ENCODE peak calls at places on chromosome 11, in six cellular contexts. V is H9, D is H1, R is mesenchymal stem cell, W is trophoblast cell, I is IMR-90. S is an unnamed sample.

GRCh38 chr11:57458060-57458409 is 2.3 kb upstream of the RTN4RL2 start:
- DNase-seq in R (no peak), D (no peak), V (peak), W (peak), I (no peak), S (peak)

GRCh38 chr11:93017821-93018690 is 48.6 kb downstream of the MTNR1B start:
- DNase-seq in W (peak), V (no peak), D (no peak), R (no peak), I (no peak), S (peak)

GRCh38 chr11:121352301-121352891 is 59.8 kb downstream of the SC5D start:
- DNase-seq in D (no peak), R (no peak), V (no peak), I (no peak), W (no peak), S (no peak)

GRCh38 chr11:116504541-116505149 is 268.1 kb downstream of the BUD13 start:
- DNase-seq in W (no peak), D (no peak), V (no peak), R (no peak), I (no peak), S (no peak)

GRCh38 chr11:130431337-130431773 is 2.9 kb upstream of the ADAMTS8 start:
- DNase-seq in R (peak), D (peak), I (peak), V (peak), W (peak), S (peak)

GRCh38 chr11:33545941-33546340 is 154.7 kb downstream of the C11orf91 start:
- DNase-seq in I (peak), V (no peak), D (no peak), W (no peak), R (no peak), S (no peak)

GRCh38 chr11:64620286-64620962 is 29.4 kb downstream of the SLC22A12 start:
- DNase-seq in R (peak), D (no peak), V (no peak), I (no peak), W (no peak), S (no peak)

GRCh38 chr11:111644922-111645321 is 42.7 kb downstream of the SIK2 start:
- DNase-seq in D (no peak), R (no peak), V (no peak), I (no peak), W (no peak), S (no peak)

GRCh38 chr11:116740741-116741140 is 32.0 kb downstream of the BUD13 start:
- DNase-seq in D (no peak), R (no peak), V (no peak), W (no peak), I (no peak), S (no peak)

GRCh38 chr11:10091314-10092045 is 202.5 kb downstream of the SBF2 start:
- DNase-seq in W (peak), R (no peak), I (peak), V (no peak), D (no peak), S (no peak)

GRCh38 chr11:45354976-45355705 is 69.0 kb upstream of the SYT13 start:
- DNase-seq in V (peak), I (peak), D (no peak), R (peak), W (peak), S (peak)

GRCh38 chr11:121494355-121495099 is 41.8 kb upstream of the SORL1-AS1 start:
- DNase-seq in D (no peak), V (no peak), I (no peak), W (no peak), R (no peak), S (peak)

GRCh38 chr11:36534276-36534675 is 24.2 kb upstream of the TRAF6 start:
- DNase-seq in W (no peak), I (no peak), V (no peak), R (no peak), D (no peak), S (no peak)

GRCh38 chr11:44788536-44789227 is 61.9 kb downstream of the TSPAN18 start:
- DNase-seq in D (no peak), V (no peak), R (peak), I (peak), W (no peak), S (no peak)

GRCh38 chr11:17603056-17603825 is 56.2 kb downstream of the OTOG start:
- DNase-seq in R (no peak), W (no peak), I (no peak), D (no peak), V (no peak), S (no peak)

GRCh38 chr11:93248602-93249001 is 50.8 kb upstream of the SLC36A4 start:
- DNase-seq in I (peak), W (peak), R (peak), D (no peak), V (no peak), S (no peak)

GRCh38 chr11:35330924-35331323 is 88.4 kb downstream of the SLC1A2 start:
- DNase-seq in R (no peak), D (no peak), W (no peak), V (no peak), I (no peak), S (peak)

GRCh38 chr11:17601206-17602075 is 54.4 kb downstream of the OTOG start:
- DNase-seq in V (no peak), W (no peak), D (no peak), I (no peak), R (no peak), S (peak)

GRCh38 chr11:48077251-48077650 is 96.9 kb downstream of the PTPRJ start:
- DNase-seq in I (peak), D (no peak), R (no peak), V (no peak), W (no peak), S (no peak)

GRCh38 chr11:36791957-36792356 is 193.9 kb upstream of the RAG2 start:
- DNase-seq in R (no peak), V (no peak), I (no peak), D (no peak), W (no peak), S (no peak)

GRCh38 chr11:127627629-127628462 is 627.3 kb upstream of the KIRREL3 start:
- DNase-seq in I (peak), D (no peak), V (no peak), W (no peak), R (no peak), S (peak)

GRCh38 chr11:61090092-61090491 is 12.2 kb upstream of the CD5 start:
- DNase-seq in D (no peak), I (no peak), V (no peak), W (no peak), R (no peak), S (no peak)

GRCh38 chr11:57325735-57326048 is 940 bp upstream of the TNKS1BP1 start:
- DNase-seq in R (no peak), W (peak), D (no peak), I (no peak), V (no peak), S (no peak)

GRCh38 chr11:82906931-82907330 is 5.4 kb downstream of the DDIAS start:
- DNase-seq in V (no peak), D (no peak), W (no peak), R (no peak), I (no peak), S (no peak)

GRCh38 chr11:64608636-64609035 is 17.6 kb downstream of the SLC22A12 start:
- DNase-seq in W (no peak), V (no peak), R (no peak), I (no peak), D (no peak), S (peak)

GRCh38 chr11:44094260-44094868 is 1.1 kb upstream of the EXT2 start:
- DNase-seq in D (no peak), V (peak), W (peak), I (peak), R (peak), S (peak)

GRCh38 chr11:117691206-117691490 is 105.9 kb downstream of the DSCAML1 start:
- DNase-seq in D (no peak), R (no peak), I (no peak), W (no peak), V (no peak), S (no peak)

GRCh38 chr11:35488117-35488516 is 37.3 kb downstream of the PAMR1 start:
- DNase-seq in W (no peak), I (peak), D (no peak), V (no peak), R (peak), S (no peak)

GRCh38 chr11:126607374-126607773 is 251.9 kb downstream of the ST3GAL4 start:
- DNase-seq in I (peak), V (peak), W (peak), D (peak), R (peak), S (peak)

GRCh38 chr11:124481365-124482323 is 36.1 kb upstream of the OR8B8 start:
- DNase-seq in D (no peak), R (peak), V (peak), W (peak), I (peak), S (peak)

GRCh38 chr11:121512468-121513465 is 60.0 kb upstream of the SORL1-AS1 start:
- DNase-seq in I (no peak), R (no peak), W (no peak), D (no peak), V (no peak), S (no peak)

GRCh38 chr11:43681543-43681942 is 1.0 kb downstream of the HSD17B12 start:
- DNase-seq in I (peak), V (no peak), R (peak), W (peak), D (no peak), S (peak)

GRCh38 chr11:82811369-82811768 is 77.7 kb upstream of the FAM181B start:
- DNase-seq in D (no peak), I (no peak), V (no peak), W (peak), R (no peak), S (peak)

GRCh38 chr11:116842117-116842516 is 4.7 kb upstream of the APOA1 start:
- DNase-seq in I (no peak), D (no peak), W (no peak), R (no peak), V (no peak), S (no peak)

GRCh38 chr11:61295596-61295926 is 445 bp upstream of the VWCE start:
- DNase-seq in I (no peak), R (no peak), D (no peak), W (no peak), V (no peak), S (no peak)

GRCh38 chr11:7473702-7474101 is 11.6 kb upstream of the OLFML1 start:
- DNase-seq in W (no peak), R (no peak), I (no peak), D (no peak), V (no peak), S (no peak)

GRCh38 chr11:21909145-21909544 is 283.7 kb upstream of the ANO5 start:
- DNase-seq in V (no peak), W (peak), I (no peak), R (no peak), D (no peak), S (no peak)

DNA sequence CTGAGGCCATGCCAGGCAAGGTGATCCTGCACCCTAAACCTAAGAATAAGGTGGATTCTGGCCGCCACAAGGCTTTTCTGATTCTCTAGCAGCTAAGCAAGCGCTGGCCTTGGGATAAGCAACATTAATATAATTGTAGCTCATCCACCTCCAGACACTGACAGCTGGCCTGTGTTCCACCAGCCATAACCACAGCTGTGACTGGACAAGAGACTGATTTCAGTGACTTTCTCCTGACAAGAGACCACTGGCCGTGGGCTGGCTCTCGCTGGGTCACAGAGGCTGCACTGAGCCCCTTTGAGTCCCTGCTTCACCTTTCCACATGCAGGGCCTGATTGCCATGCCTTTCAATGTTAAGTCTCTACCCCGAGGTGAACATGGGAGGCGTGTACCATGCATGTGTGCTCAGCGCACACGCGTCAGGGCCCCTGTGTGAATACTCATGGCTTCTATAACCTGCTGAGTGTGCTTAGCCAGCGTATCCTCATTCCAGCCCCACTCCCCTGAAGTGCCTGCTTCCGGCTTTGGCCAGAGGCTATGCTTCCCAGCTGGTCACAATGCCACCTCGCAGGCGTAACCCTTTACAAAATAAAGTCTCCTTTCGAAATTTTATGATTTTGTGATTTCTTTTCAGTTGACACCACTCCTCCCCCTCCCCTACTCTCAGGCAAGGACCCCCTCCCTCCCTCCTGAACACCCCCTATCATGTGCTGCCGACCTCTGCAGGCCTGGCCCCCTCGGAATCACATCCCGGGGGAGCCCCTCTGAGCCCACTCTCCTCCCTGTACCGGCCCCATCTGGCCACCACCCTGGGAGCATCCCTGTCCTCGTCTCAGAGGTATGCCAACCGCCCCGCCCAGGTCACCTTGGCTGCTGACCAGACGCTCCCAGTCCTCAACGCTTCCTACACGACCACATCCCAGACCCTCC is 128.1 kb downstream of the CTTN start:
- DNase-seq in D (no peak), I (no peak), W (peak), R (no peak), V (no peak), S (no peak)
- H2AK5ac ChIP-seq in D (peak), I (no peak), W (no peak), R (no peak), V (no peak), S (no peak)

DNA sequence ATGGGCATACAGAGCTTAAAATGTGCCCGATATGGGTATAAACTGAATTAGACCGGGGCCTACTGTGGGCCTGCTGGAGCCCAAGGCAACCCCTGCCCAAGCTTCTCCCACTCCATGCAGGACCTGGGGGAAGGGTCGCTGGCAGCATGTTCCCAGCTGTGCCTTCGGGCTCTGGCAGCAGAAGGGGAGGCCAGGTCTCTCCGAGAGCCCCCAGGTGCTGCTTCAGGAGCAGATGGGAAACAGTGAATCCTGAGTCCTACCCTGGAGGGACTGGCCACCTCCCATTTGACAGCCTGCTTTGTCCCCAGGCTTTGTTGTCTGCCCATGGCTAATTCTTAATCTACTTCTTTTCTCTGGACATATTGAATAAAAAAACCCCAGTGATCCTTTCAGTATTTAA is 315.6 kb upstream of the B3GAT1 start:
- DNase-seq in I (no peak), R (no peak), V (no peak), W (no peak), D (no peak), S (no peak)
- H2AK5ac ChIP-seq in I (no peak), R (no peak), V (no peak), W (no peak), D (no peak), S (no peak)

GRCh38 chr11:2746401-2747230 is 46.8 kb upstream of the KCNQ1OT1 start:
- DNase-seq in R (no peak), V (no peak), D (no peak), I (no peak), W (no peak), S (no peak)
- H2AK5ac ChIP-seq in R (peak), V (no peak), D (no peak), I (no peak), W (peak), S (no peak)

GRCh38 chr11:69869311-69869939 is 50.2 kb upstream of the FGF3 start:
- DNase-seq in W (no peak), V (peak), I (no peak), R (no peak), D (no peak), S (no peak)
- H2AK5ac ChIP-seq in W (no peak), V (no peak), I (no peak), R (no peak), D (no peak), S (no peak)

DNA sequence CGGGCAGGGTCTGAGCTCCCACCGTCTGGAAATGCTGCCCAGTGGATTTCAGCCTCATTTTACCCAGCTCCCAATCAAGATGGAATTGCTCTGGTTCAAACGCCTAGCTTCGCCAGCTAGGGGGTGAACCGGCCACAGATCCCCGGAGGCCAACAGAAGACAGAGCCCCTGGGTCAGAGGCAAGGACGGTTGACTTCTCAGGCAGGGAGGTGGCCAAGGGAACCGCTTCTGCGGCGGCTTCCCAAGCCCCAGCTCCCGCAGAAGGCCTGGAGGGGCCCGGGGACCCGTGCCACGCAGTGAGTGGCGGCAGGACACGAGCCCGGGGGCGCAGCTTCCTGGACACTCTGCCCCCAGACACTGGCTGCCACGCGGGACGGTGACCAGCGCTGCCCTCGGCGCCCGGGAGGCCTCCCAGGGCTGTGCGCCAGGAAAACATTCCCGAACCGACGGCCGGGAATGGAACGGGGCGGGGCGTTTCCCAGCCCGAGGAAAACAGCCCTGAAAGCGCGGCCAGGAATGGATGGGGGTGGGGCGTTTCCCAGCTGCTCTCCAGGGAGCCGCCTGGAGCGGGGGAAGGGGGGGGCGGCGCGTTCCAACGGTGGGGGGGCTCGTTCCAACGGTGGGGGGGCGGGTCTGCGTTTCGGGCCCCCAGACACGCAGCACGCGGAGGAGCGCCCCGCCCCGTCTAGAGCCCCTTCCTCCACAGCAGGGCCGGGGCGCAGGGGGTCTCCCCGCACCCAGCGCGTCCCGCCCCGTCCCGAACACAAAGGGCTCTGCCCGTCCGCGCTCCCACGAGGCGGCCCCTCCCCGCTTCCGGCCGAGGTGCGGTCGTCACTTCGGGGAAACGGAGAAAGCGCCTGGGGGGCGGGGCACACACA is 13.5 kb upstream of the B4GALNT4 start:
- DNase-seq in W (peak), R (peak), D (peak), V (peak), I (peak), S (peak)
- H2AK5ac ChIP-seq in W (peak), R (peak), D (peak), V (no peak), I (peak), S (peak)

DNA sequence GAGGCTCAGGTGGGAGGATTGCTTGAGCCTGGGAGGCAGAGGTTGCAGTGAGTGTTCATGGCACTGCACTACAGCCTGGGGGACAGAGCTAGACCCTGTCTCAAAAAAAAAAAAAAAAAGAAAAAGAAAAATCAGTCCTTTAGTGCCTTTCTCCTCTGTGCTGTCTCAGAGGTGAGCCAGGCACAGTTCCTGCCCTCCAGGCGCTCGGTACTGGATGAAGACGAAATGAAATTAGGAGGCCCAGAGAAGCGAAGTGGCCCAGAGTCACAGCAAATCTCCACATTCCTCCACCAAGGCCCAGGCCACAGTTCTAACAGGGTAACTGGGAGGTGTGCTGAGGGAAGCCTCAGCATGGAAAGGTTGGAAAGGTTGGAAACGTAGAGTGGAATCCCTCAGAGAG is 4.9 kb downstream of the PLEKHB1 start:
- DNase-seq in W (no peak), V (no peak), I (no peak), D (no peak), R (no peak), S (no peak)
- H2AK5ac ChIP-seq in W (no peak), V (no peak), I (no peak), D (no peak), R (no peak), S (no peak)

GRCh38 chr11:802693-803466 is 2.2 kb downstream of the PIDD1 start:
- DNase-seq in V (no peak), R (no peak), D (no peak), I (no peak), W (no peak), S (no peak)
- H2AK5ac ChIP-seq in V (no peak), R (no peak), D (no peak), I (no peak), W (no peak), S (no peak)